ENCODE peak calls at places on chromosome 1, in four cellular contexts. One of them, this sample, is unnamed.
A peak's percentile ranks its signal among the peaks of the same experiment; 100 is the strongest.

GRCh38 chr1:30652151-30652915 is 71.1 kb downstream of the MATN1 start:
- DNase-seq in K562: no peak
- DNase-seq in SK-N-SH: peak; percentile 50
- DNase-seq in H1: no peak
- DNase-seq in this sample: no peak

GRCh38 chr1:168811213-168811612 is 82.2 kb upstream of the DPT start:
- DNase-seq in K562: no peak
- DNase-seq in H1: no peak
- DNase-seq in SK-N-SH: no peak
- DNase-seq in this sample: no peak

GRCh38 chr1:188715566-188715965 is 1762.1 kb downstream of the BRINP3 start:
- DNase-seq in H1: no peak
- DNase-seq in K562: no peak
- DNase-seq in SK-N-SH: no peak
- DNase-seq in this sample: no peak

GRCh38 chr1:160354388-160354985 is 11.3 kb downstream of the NCSTN start:
- DNase-seq in H1: no peak
- DNase-seq in K562: peak; percentile 66
- DNase-seq in SK-N-SH: peak; percentile 53
- DNase-seq in this sample: peak; percentile 29

GRCh38 chr1:98342556-98342955 is 319.0 kb upstream of the SNX7 start:
- DNase-seq in K562: no peak
- DNase-seq in SK-N-SH: no peak
- DNase-seq in H1: no peak
- DNase-seq in this sample: no peak

GRCh38 chr1:241917487-241917886 is 40.1 kb upstream of the BECN2 start:
- DNase-seq in SK-N-SH: no peak
- DNase-seq in H1: peak; percentile 50
- DNase-seq in K562: no peak
- DNase-seq in this sample: no peak

GRCh38 chr1:115070993-115071661 is 18.2 kb downstream of the TSPAN2 start:
- DNase-seq in H1: no peak
- DNase-seq in SK-N-SH: no peak
- DNase-seq in K562: no peak
- DNase-seq in this sample: no peak

GRCh38 chr1:199422206-199422605 is 605.3 kb upstream of the NR5A2 start:
- DNase-seq in K562: no peak
- DNase-seq in SK-N-SH: peak; percentile 1
- DNase-seq in H1: peak; percentile 45
- DNase-seq in this sample: peak; percentile 30

GRCh38 chr1:246151796-246152434 is 355.2 kb downstream of the SMYD3 start:
- DNase-seq in K562: peak; percentile 69
- DNase-seq in H1: no peak
- DNase-seq in SK-N-SH: no peak
- DNase-seq in this sample: no peak

GRCh38 chr1:244186372-244186771 is 135.3 kb downstream of the ZBTB18 start:
- DNase-seq in K562: no peak
- DNase-seq in SK-N-SH: no peak
- DNase-seq in H1: no peak
- DNase-seq in this sample: no peak

GRCh38 chr1:243719476-243719875 is 130.6 kb downstream of the AKT3 start:
- DNase-seq in SK-N-SH: no peak
- DNase-seq in K562: no peak
- DNase-seq in H1: no peak
- DNase-seq in this sample: no peak

GRCh38 chr1:984476-984814 is 2.6 kb upstream of the PERM1 start:
- DNase-seq in K562: no peak
- DNase-seq in SK-N-SH: no peak
- DNase-seq in H1: no peak
- DNase-seq in this sample: no peak

GRCh38 chr1:12469493-12469892 is 148.5 kb downstream of the DHRS3 start:
- DNase-seq in H1: no peak
- DNase-seq in K562: peak; percentile 57
- DNase-seq in SK-N-SH: no peak
- DNase-seq in this sample: no peak

GRCh38 chr1:11070876-11071275 is 11.1 kb upstream of the SRM start:
- DNase-seq in SK-N-SH: no peak
- DNase-seq in H1: no peak
- DNase-seq in K562: no peak
- DNase-seq in this sample: no peak

GRCh38 chr1:243230914-243231313 is 24.2 kb downstream of the CEP170 start:
- DNase-seq in K562: peak; percentile 45
- DNase-seq in SK-N-SH: peak; percentile 24
- DNase-seq in H1: no peak
- DNase-seq in this sample: no peak

GRCh38 chr1:65772607-65773006 is 20.1 kb upstream of the PDE4B start:
- DNase-seq in K562: no peak
- DNase-seq in H1: no peak
- DNase-seq in SK-N-SH: no peak
- DNase-seq in this sample: no peak

GRCh38 chr1:32703479-32704291 is 1.1 kb upstream of the SYNC start:
- DNase-seq in K562: no peak
- DNase-seq in SK-N-SH: peak; percentile 42
- DNase-seq in H1: no peak
- DNase-seq in this sample: peak; percentile 16

GRCh38 chr1:215887618-215888017 is 320.5 kb downstream of the KCTD3 start:
- DNase-seq in K562: no peak
- DNase-seq in H1: no peak
- DNase-seq in SK-N-SH: no peak
- DNase-seq in this sample: peak; percentile 36

GRCh38 chr1:203796223-203796747 is 862 bp downstream of the ZBED6 start:
- DNase-seq in SK-N-SH: peak; percentile 21
- DNase-seq in K562: no peak
- DNase-seq in H1: no peak
- DNase-seq in this sample: peak; percentile 54

GRCh38 chr1:26998319-26999300 is 5.1 kb downstream of the TRNP1 start:
- DNase-seq in H1: no peak
- DNase-seq in K562: no peak
- DNase-seq in SK-N-SH: no peak
- DNase-seq in this sample: no peak

GRCh38 chr1:183761871-183762270 is 43.0 kb upstream of the RGL1 start:
- DNase-seq in K562: no peak
- DNase-seq in H1: no peak
- DNase-seq in SK-N-SH: no peak
- DNase-seq in this sample: no peak

GRCh38 chr1:167148388-167148787 is 54.5 kb downstream of the STYXL2 start:
- DNase-seq in SK-N-SH: no peak
- DNase-seq in H1: no peak
- DNase-seq in K562: no peak
- DNase-seq in this sample: no peak
- TF ChIP-seq JUND in SK-N-SH: no peak
- TF ChIP-seq JUND in H1: no peak
- TF ChIP-seq JUND in K562: no peak
- TF ChIP-seq JUND in this sample: no peak

DNA sequence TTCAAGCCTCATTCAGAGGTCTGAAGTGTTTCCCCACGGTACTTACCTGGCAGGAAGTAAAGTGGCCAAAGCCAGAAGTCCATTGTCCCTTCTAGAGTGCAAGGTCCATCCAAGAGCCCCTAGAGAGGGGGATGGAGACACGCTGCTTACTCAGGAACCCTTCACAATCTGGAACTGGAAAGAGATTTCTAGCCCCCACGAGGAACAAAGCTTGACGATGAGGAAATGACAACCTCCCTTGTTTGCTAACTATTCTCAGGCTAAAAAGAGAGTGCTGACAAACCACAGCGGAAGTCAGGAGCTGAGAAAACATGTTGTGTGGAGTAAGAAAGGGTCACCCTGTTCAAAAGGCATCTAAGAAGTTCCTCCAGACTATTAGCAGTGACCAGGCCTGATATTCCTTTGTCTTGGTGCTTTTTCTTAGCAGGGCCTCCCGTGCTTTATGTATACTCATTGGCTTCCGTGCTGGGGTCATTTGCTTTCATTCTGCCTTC is at the start of gene FCMR:
- DNase-seq in SK-N-SH: no peak
- DNase-seq in H1: no peak
- DNase-seq in K562: no peak
- DNase-seq in this sample: no peak
- TF ChIP-seq JUND in SK-N-SH: no peak
- TF ChIP-seq JUND in H1: no peak
- TF ChIP-seq JUND in K562: no peak
- TF ChIP-seq JUND in this sample: no peak

DNA sequence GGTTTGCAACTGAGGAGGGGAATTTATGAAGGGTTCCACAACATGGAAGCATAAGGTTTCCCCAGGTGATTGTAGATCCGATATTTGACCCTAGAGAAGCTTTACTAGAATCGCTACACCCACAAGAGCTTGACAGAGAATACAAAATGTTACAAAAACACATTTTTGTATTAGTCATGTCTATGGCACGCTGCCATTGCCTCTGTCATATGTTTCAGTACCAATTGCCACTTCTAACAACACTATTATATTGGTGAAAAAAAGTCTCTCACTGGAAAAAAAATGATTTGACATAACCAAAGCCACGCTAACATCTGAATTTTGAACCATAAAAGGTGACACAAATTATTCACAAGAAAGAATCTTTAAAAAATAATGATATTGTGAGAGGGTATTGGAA is 214.5 kb downstream of the KCNT2 start:
- DNase-seq in K562: no peak
- DNase-seq in SK-N-SH: no peak
- DNase-seq in H1: no peak
- DNase-seq in this sample: no peak
- TF ChIP-seq JUND in K562: no peak
- TF ChIP-seq JUND in SK-N-SH: no peak
- TF ChIP-seq JUND in H1: no peak
- TF ChIP-seq JUND in this sample: no peak

GRCh38 chr1:221381858-221382623 is 359.8 kb downstream of the DUSP10 start:
- DNase-seq in K562: no peak
- DNase-seq in H1: no peak
- DNase-seq in SK-N-SH: no peak
- DNase-seq in this sample: no peak
- TF ChIP-seq JUND in K562: no peak
- TF ChIP-seq JUND in H1: no peak
- TF ChIP-seq JUND in SK-N-SH: peak; percentile 26
- TF ChIP-seq JUND in this sample: no peak

GRCh38 chr1:43422995-43423671 is 30.6 kb downstream of the HYI start:
- DNase-seq in K562: no peak
- DNase-seq in H1: no peak
- DNase-seq in SK-N-SH: no peak
- DNase-seq in this sample: no peak

GRCh38 chr1:43420874-43421273 is 31.2 kb downstream of the SZT2 start:
- DNase-seq in H1: no peak
- DNase-seq in SK-N-SH: no peak
- DNase-seq in K562: no peak
- DNase-seq in this sample: no peak

GRCh38 chr1:43421396-43421795 is 31.7 kb downstream of the SZT2 start:
- DNase-seq in SK-N-SH: no peak
- DNase-seq in K562: no peak
- DNase-seq in H1: no peak
- DNase-seq in this sample: no peak

GRCh38 chr1:43423672-43424550 is 29.8 kb downstream of the HYI start:
- DNase-seq in SK-N-SH: no peak
- DNase-seq in H1: no peak
- DNase-seq in K562: peak; percentile 30
- DNase-seq in this sample: no peak

DNA sequence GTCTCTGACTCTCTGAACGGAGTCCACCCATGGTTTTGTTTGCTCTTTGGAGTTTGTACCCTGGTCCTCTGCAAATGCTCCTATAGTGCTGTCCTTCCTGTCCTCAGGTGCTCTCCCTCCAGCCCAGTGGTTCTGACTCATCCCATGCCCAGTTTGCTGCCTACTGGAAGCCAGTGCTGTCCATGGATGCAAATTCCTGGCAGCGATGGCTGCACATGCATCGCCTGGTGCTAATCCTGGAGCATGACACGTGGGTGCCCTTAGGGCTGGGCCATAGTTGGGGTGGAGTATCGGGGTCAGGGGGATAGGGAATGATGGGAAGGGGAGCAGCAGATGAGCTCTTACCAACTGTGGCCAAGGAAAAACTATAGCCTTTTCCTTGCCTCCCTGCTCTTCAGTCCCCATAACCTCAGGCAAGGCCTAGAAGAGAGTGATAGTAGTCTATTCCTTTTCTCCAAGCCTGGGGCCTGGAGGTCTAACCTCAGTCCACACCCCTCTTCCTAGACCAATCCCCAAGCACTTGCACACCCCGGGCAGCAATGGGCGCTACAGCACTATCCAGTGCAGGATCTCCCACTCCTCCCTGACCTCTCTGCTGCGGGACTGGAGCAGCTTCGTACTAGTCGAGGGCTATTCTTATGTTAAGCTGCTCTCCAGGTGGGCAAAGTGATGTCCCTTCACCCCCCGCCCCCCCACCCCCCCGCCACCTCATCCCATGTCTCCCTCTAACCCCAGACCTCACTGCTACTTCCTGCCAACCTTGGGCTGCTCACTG is 31.6 kb downstream of the HYI start:
- DNase-seq in K562: no peak
- DNase-seq in H1: no peak
- DNase-seq in SK-N-SH: no peak
- DNase-seq in this sample: no peak
- TF ChIP-seq JUND in K562: no peak
- TF ChIP-seq JUND in H1: no peak
- TF ChIP-seq JUND in SK-N-SH: no peak
- TF ChIP-seq JUND in this sample: no peak

GRCh38 chr1:76103034-76103433 is 28.5 kb downstream of the ST6GALNAC3 start:
- DNase-seq in K562: no peak
- DNase-seq in H1: no peak
- DNase-seq in SK-N-SH: no peak
- DNase-seq in this sample: no peak
- TF ChIP-seq JUND in K562: no peak
- TF ChIP-seq JUND in H1: no peak
- TF ChIP-seq JUND in SK-N-SH: no peak
- TF ChIP-seq JUND in this sample: no peak

DNA sequence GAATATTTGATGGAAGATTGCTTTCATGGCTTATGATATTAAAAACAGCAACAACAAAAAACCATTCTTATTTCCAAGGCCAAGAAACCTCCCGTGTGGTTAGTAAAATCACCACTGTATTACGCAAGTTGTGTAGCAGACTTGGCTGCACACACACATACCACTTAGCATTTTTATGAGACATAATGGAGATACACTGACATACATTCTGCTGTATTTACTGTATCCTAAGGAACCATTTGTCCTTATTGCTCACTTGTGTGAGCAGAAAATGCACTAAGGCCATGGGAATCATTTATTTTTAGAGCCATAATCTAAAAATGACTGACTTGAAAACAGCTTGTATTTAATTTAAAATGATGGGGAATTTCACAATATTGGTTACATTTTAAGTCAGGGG is 584 bp upstream of the C1orf141 start:
- DNase-seq in SK-N-SH: no peak
- DNase-seq in K562: no peak
- DNase-seq in H1: no peak
- DNase-seq in this sample: no peak
- TF ChIP-seq JUND in SK-N-SH: no peak
- TF ChIP-seq JUND in K562: no peak
- TF ChIP-seq JUND in H1: no peak
- TF ChIP-seq JUND in this sample: no peak

GRCh38 chr1:182430263-182431068 is 19.5 kb upstream of the RGSL1 start:
- DNase-seq in H1: no peak
- DNase-seq in SK-N-SH: no peak
- DNase-seq in K562: no peak
- DNase-seq in this sample: no peak
- TF ChIP-seq JUND in H1: no peak
- TF ChIP-seq JUND in SK-N-SH: no peak
- TF ChIP-seq JUND in K562: peak; percentile 87
- TF ChIP-seq JUND in this sample: no peak

GRCh38 chr1:92817137-92817697 is 14.6 kb upstream of the RPL5 start:
- DNase-seq in K562: no peak
- DNase-seq in H1: no peak
- DNase-seq in SK-N-SH: no peak
- DNase-seq in this sample: no peak
- TF ChIP-seq JUND in K562: no peak
- TF ChIP-seq JUND in H1: no peak
- TF ChIP-seq JUND in SK-N-SH: no peak
- TF ChIP-seq JUND in this sample: no peak

This sample was measured in T47D.